ENCODE peak calls at places on chromosomes 4 and X, in eight cellular contexts. One of them, this sample, is unnamed.
A peak's percentile ranks its signal among the peaks of the same experiment; 100 is the strongest.

GRCh38 chr4:82774711-82775171 is 23.9 kb downstream of the SCD5 start:
- DNase-seq in activated B cell treated with CpG ODN at 0.5 μM for 24 hours: no peak
- DNase-seq in body of pancreas: no peak
- DNase-seq in NCI-H510A: no peak
- DNase-seq in choroid plexus epithelial cell: peak; percentile 12
- DNase-seq in heart left ventricle: no peak
- DNase-seq in activated CD4-positive, alpha-beta T cell treated with anti-CD3 and anti-CD28 coated beads, Interleukin-2, amount 50 U/mL, for 4 hours: no peak
- DNase-seq in activated T-cell treated with anti-CD3 and anti-CD28 coated beads, Interleukin-2, amount 50 U/mL, for 1 hour: no peak
- DNase-seq in this sample: no peak

GRCh38 chrX:135433531-135434257 is 11.9 kb downstream of the SMIM10L2A start:
- DNase-seq in heart left ventricle: no peak
- DNase-seq in activated B cell treated with CpG ODN at 0.5 μM for 24 hours: no peak
- DNase-seq in body of pancreas: no peak
- DNase-seq in choroid plexus epithelial cell: no peak
- DNase-seq in activated CD4-positive, alpha-beta T cell treated with anti-CD3 and anti-CD28 coated beads, Interleukin-2, amount 50 U/mL, for 4 hours: no peak
- DNase-seq in NCI-H510A: no peak
- DNase-seq in activated T-cell treated with anti-CD3 and anti-CD28 coated beads, Interleukin-2, amount 50 U/mL, for 1 hour: no peak
- DNase-seq in this sample: peak; percentile 23

GRCh38 chr4:112318239-112319142 is 21.3 kb downstream of the ALPK1 start:
- DNase-seq in activated CD4-positive, alpha-beta T cell treated with anti-CD3 and anti-CD28 coated beads, Interleukin-2, amount 50 U/mL, for 4 hours: no peak
- DNase-seq in NCI-H510A: no peak
- DNase-seq in body of pancreas: no peak
- DNase-seq in activated B cell treated with CpG ODN at 0.5 μM for 24 hours: no peak
- DNase-seq in heart left ventricle: no peak
- DNase-seq in activated T-cell treated with anti-CD3 and anti-CD28 coated beads, Interleukin-2, amount 50 U/mL, for 1 hour: no peak
- DNase-seq in choroid plexus epithelial cell: no peak
- DNase-seq in this sample: no peak

GRCh38 chrX:107542500-107542899 is 85.8 kb upstream of the PRPS1 start:
- DNase-seq in body of pancreas: peak; percentile 9
- DNase-seq in activated T-cell treated with anti-CD3 and anti-CD28 coated beads, Interleukin-2, amount 50 U/mL, for 1 hour: no peak
- DNase-seq in activated CD4-positive, alpha-beta T cell treated with anti-CD3 and anti-CD28 coated beads, Interleukin-2, amount 50 U/mL, for 4 hours: no peak
- DNase-seq in NCI-H510A: no peak
- DNase-seq in heart left ventricle: no peak
- DNase-seq in activated B cell treated with CpG ODN at 0.5 μM for 24 hours: no peak
- DNase-seq in choroid plexus epithelial cell: peak; percentile 46
- DNase-seq in this sample: no peak

GRCh38 chr4:179709961-179710624 is 2267.9 kb upstream of the AGA start:
- DNase-seq in NCI-H510A: peak; percentile 35
- DNase-seq in activated CD4-positive, alpha-beta T cell treated with anti-CD3 and anti-CD28 coated beads, Interleukin-2, amount 50 U/mL, for 4 hours: no peak
- DNase-seq in activated T-cell treated with anti-CD3 and anti-CD28 coated beads, Interleukin-2, amount 50 U/mL, for 1 hour: no peak
- DNase-seq in choroid plexus epithelial cell: no peak
- DNase-seq in activated B cell treated with CpG ODN at 0.5 μM for 24 hours: no peak
- DNase-seq in heart left ventricle: no peak
- DNase-seq in body of pancreas: no peak
- DNase-seq in this sample: no peak

GRCh38 chrX:63930140-63930539 is 145.1 kb upstream of the ARHGEF9 start:
- DNase-seq in NCI-H510A: no peak
- DNase-seq in heart left ventricle: no peak
- DNase-seq in activated CD4-positive, alpha-beta T cell treated with anti-CD3 and anti-CD28 coated beads, Interleukin-2, amount 50 U/mL, for 4 hours: no peak
- DNase-seq in activated T-cell treated with anti-CD3 and anti-CD28 coated beads, Interleukin-2, amount 50 U/mL, for 1 hour: no peak
- DNase-seq in activated B cell treated with CpG ODN at 0.5 μM for 24 hours: no peak
- DNase-seq in choroid plexus epithelial cell: peak; percentile 1
- DNase-seq in body of pancreas: peak; percentile 9
- DNase-seq in this sample: no peak

GRCh38 chr4:98166025-98166730 is 22.9 kb upstream of the STPG2 start:
- DNase-seq in activated T-cell treated with anti-CD3 and anti-CD28 coated beads, Interleukin-2, amount 50 U/mL, for 1 hour: no peak
- DNase-seq in choroid plexus epithelial cell: peak; percentile 4
- DNase-seq in NCI-H510A: no peak
- DNase-seq in activated CD4-positive, alpha-beta T cell treated with anti-CD3 and anti-CD28 coated beads, Interleukin-2, amount 50 U/mL, for 4 hours: no peak
- DNase-seq in activated B cell treated with CpG ODN at 0.5 μM for 24 hours: no peak
- DNase-seq in heart left ventricle: peak; percentile 62
- DNase-seq in body of pancreas: peak; percentile 71
- DNase-seq in this sample: no peak

GRCh38 chr4:40189997-40190396 is 6.8 kb upstream of the RHOH start:
- DNase-seq in activated CD4-positive, alpha-beta T cell treated with anti-CD3 and anti-CD28 coated beads, Interleukin-2, amount 50 U/mL, for 4 hours: no peak
- DNase-seq in body of pancreas: peak; percentile 63
- DNase-seq in activated T-cell treated with anti-CD3 and anti-CD28 coated beads, Interleukin-2, amount 50 U/mL, for 1 hour: no peak
- DNase-seq in activated B cell treated with CpG ODN at 0.5 μM for 24 hours: no peak
- DNase-seq in choroid plexus epithelial cell: no peak
- DNase-seq in heart left ventricle: no peak
- DNase-seq in NCI-H510A: peak; percentile 51
- DNase-seq in this sample: no peak

GRCh38 chr4:86640469-86640868 is 46.4 kb downstream of the PTPN13 start:
- DNase-seq in choroid plexus epithelial cell: no peak
- DNase-seq in activated T-cell treated with anti-CD3 and anti-CD28 coated beads, Interleukin-2, amount 50 U/mL, for 1 hour: no peak
- DNase-seq in body of pancreas: no peak
- DNase-seq in activated B cell treated with CpG ODN at 0.5 μM for 24 hours: no peak
- DNase-seq in activated CD4-positive, alpha-beta T cell treated with anti-CD3 and anti-CD28 coated beads, Interleukin-2, amount 50 U/mL, for 4 hours: no peak
- DNase-seq in heart left ventricle: no peak
- DNase-seq in NCI-H510A: no peak
- DNase-seq in this sample: no peak

GRCh38 chr4:106898621-106899230 is 137.4 kb downstream of the DKK2 start:
- DNase-seq in choroid plexus epithelial cell: peak; percentile 87
- DNase-seq in activated B cell treated with CpG ODN at 0.5 μM for 24 hours: no peak
- DNase-seq in body of pancreas: no peak
- DNase-seq in NCI-H510A: no peak
- DNase-seq in activated CD4-positive, alpha-beta T cell treated with anti-CD3 and anti-CD28 coated beads, Interleukin-2, amount 50 U/mL, for 4 hours: no peak
- DNase-seq in activated T-cell treated with anti-CD3 and anti-CD28 coated beads, Interleukin-2, amount 50 U/mL, for 1 hour: no peak
- DNase-seq in heart left ventricle: no peak
- DNase-seq in this sample: peak; percentile 28

GRCh38 chrX:42803320-42803719 is 25.4 kb upstream of the PPP1R2C start:
- DNase-seq in NCI-H510A: no peak
- DNase-seq in heart left ventricle: no peak
- DNase-seq in choroid plexus epithelial cell: peak; percentile 5
- DNase-seq in activated T-cell treated with anti-CD3 and anti-CD28 coated beads, Interleukin-2, amount 50 U/mL, for 1 hour: no peak
- DNase-seq in body of pancreas: no peak
- DNase-seq in activated B cell treated with CpG ODN at 0.5 μM for 24 hours: no peak
- DNase-seq in activated CD4-positive, alpha-beta T cell treated with anti-CD3 and anti-CD28 coated beads, Interleukin-2, amount 50 U/mL, for 4 hours: no peak
- DNase-seq in this sample: no peak

GRCh38 chrX:107996124-107996523 is 14.0 kb upstream of the TEX13B start:
- DNase-seq in NCI-H510A: no peak
- DNase-seq in heart left ventricle: no peak
- DNase-seq in body of pancreas: no peak
- DNase-seq in choroid plexus epithelial cell: no peak
- DNase-seq in activated B cell treated with CpG ODN at 0.5 μM for 24 hours: no peak
- DNase-seq in activated T-cell treated with anti-CD3 and anti-CD28 coated beads, Interleukin-2, amount 50 U/mL, for 1 hour: no peak
- DNase-seq in activated CD4-positive, alpha-beta T cell treated with anti-CD3 and anti-CD28 coated beads, Interleukin-2, amount 50 U/mL, for 4 hours: no peak
- DNase-seq in this sample: no peak

GRCh38 chr4:147916351-147916750 is 184.5 kb downstream of the ARHGAP10 start:
- DNase-seq in activated CD4-positive, alpha-beta T cell treated with anti-CD3 and anti-CD28 coated beads, Interleukin-2, amount 50 U/mL, for 4 hours: no peak
- DNase-seq in activated B cell treated with CpG ODN at 0.5 μM for 24 hours: no peak
- DNase-seq in body of pancreas: no peak
- DNase-seq in choroid plexus epithelial cell: no peak
- DNase-seq in NCI-H510A: no peak
- DNase-seq in activated T-cell treated with anti-CD3 and anti-CD28 coated beads, Interleukin-2, amount 50 U/mL, for 1 hour: no peak
- DNase-seq in heart left ventricle: no peak
- DNase-seq in this sample: no peak

GRCh38 chr4:99209671-99210070 is 9.4 kb downstream of the ADH6 start:
- DNase-seq in activated CD4-positive, alpha-beta T cell treated with anti-CD3 and anti-CD28 coated beads, Interleukin-2, amount 50 U/mL, for 4 hours: no peak
- DNase-seq in body of pancreas: no peak
- DNase-seq in choroid plexus epithelial cell: no peak
- DNase-seq in activated B cell treated with CpG ODN at 0.5 μM for 24 hours: no peak
- DNase-seq in NCI-H510A: no peak
- DNase-seq in activated T-cell treated with anti-CD3 and anti-CD28 coated beads, Interleukin-2, amount 50 U/mL, for 1 hour: no peak
- DNase-seq in heart left ventricle: no peak
- DNase-seq in this sample: no peak

GRCh38 chrX:77743720-77744119 is 42.3 kb downstream of the ATRX start:
- DNase-seq in choroid plexus epithelial cell: no peak
- DNase-seq in activated CD4-positive, alpha-beta T cell treated with anti-CD3 and anti-CD28 coated beads, Interleukin-2, amount 50 U/mL, for 4 hours: no peak
- DNase-seq in NCI-H510A: no peak
- DNase-seq in activated B cell treated with CpG ODN at 0.5 μM for 24 hours: no peak
- DNase-seq in body of pancreas: no peak
- DNase-seq in heart left ventricle: no peak
- DNase-seq in activated T-cell treated with anti-CD3 and anti-CD28 coated beads, Interleukin-2, amount 50 U/mL, for 1 hour: no peak
- DNase-seq in this sample: no peak

GRCh38 chrX:153560466-153560865 is 38.5 kb downstream of the CCNQ start:
- DNase-seq in activated B cell treated with CpG ODN at 0.5 μM for 24 hours: no peak
- DNase-seq in choroid plexus epithelial cell: no peak
- DNase-seq in activated T-cell treated with anti-CD3 and anti-CD28 coated beads, Interleukin-2, amount 50 U/mL, for 1 hour: no peak
- DNase-seq in activated CD4-positive, alpha-beta T cell treated with anti-CD3 and anti-CD28 coated beads, Interleukin-2, amount 50 U/mL, for 4 hours: no peak
- DNase-seq in NCI-H510A: no peak
- DNase-seq in body of pancreas: no peak
- DNase-seq in heart left ventricle: no peak
- DNase-seq in this sample: no peak

GRCh38 chr4:25862411-25863346 is at the start of gene SEL1L3:
- DNase-seq in body of pancreas: peak; percentile 70
- DNase-seq in NCI-H510A: no peak
- DNase-seq in choroid plexus epithelial cell: no peak
- DNase-seq in heart left ventricle: peak; percentile 72
- DNase-seq in activated B cell treated with CpG ODN at 0.5 μM for 24 hours: peak; percentile 68
- DNase-seq in activated CD4-positive, alpha-beta T cell treated with anti-CD3 and anti-CD28 coated beads, Interleukin-2, amount 50 U/mL, for 4 hours: peak; percentile 43
- DNase-seq in activated T-cell treated with anti-CD3 and anti-CD28 coated beads, Interleukin-2, amount 50 U/mL, for 1 hour: peak; percentile 67
- DNase-seq in this sample: peak; percentile 94

GRCh38 chrX:10146350-10146749 is 10.4 kb upstream of the CLCN4 start:
- DNase-seq in NCI-H510A: no peak
- DNase-seq in choroid plexus epithelial cell: no peak
- DNase-seq in activated T-cell treated with anti-CD3 and anti-CD28 coated beads, Interleukin-2, amount 50 U/mL, for 1 hour: no peak
- DNase-seq in activated B cell treated with CpG ODN at 0.5 μM for 24 hours: no peak
- DNase-seq in activated CD4-positive, alpha-beta T cell treated with anti-CD3 and anti-CD28 coated beads, Interleukin-2, amount 50 U/mL, for 4 hours: no peak
- DNase-seq in body of pancreas: no peak
- DNase-seq in heart left ventricle: no peak
- DNase-seq in this sample: no peak

GRCh38 chr4:185457136-185457535 is 14.4 kb downstream of the CCDC110 start:
- DNase-seq in activated CD4-positive, alpha-beta T cell treated with anti-CD3 and anti-CD28 coated beads, Interleukin-2, amount 50 U/mL, for 4 hours: no peak
- DNase-seq in choroid plexus epithelial cell: no peak
- DNase-seq in activated B cell treated with CpG ODN at 0.5 μM for 24 hours: no peak
- DNase-seq in NCI-H510A: no peak
- DNase-seq in heart left ventricle: no peak
- DNase-seq in body of pancreas: peak; percentile 61
- DNase-seq in activated T-cell treated with anti-CD3 and anti-CD28 coated beads, Interleukin-2, amount 50 U/mL, for 1 hour: no peak
- DNase-seq in this sample: no peak

GRCh38 chr4:94410678-94411206 is 41.0 kb upstream of the PDLIM5 start:
- DNase-seq in activated B cell treated with CpG ODN at 0.5 μM for 24 hours: no peak
- DNase-seq in activated T-cell treated with anti-CD3 and anti-CD28 coated beads, Interleukin-2, amount 50 U/mL, for 1 hour: no peak
- DNase-seq in activated CD4-positive, alpha-beta T cell treated with anti-CD3 and anti-CD28 coated beads, Interleukin-2, amount 50 U/mL, for 4 hours: no peak
- DNase-seq in choroid plexus epithelial cell: peak; percentile 50
- DNase-seq in heart left ventricle: peak; percentile 71
- DNase-seq in body of pancreas: peak; percentile 3
- DNase-seq in NCI-H510A: peak; percentile 42
- DNase-seq in this sample: peak; percentile 31

GRCh38 chr4:7811536-7812190 is 128.0 kb downstream of the AFAP1 start:
- DNase-seq in activated B cell treated with CpG ODN at 0.5 μM for 24 hours: no peak
- DNase-seq in heart left ventricle: peak; percentile 83
- DNase-seq in body of pancreas: peak; percentile 31
- DNase-seq in NCI-H510A: no peak
- DNase-seq in choroid plexus epithelial cell: no peak
- DNase-seq in activated CD4-positive, alpha-beta T cell treated with anti-CD3 and anti-CD28 coated beads, Interleukin-2, amount 50 U/mL, for 4 hours: no peak
- DNase-seq in activated T-cell treated with anti-CD3 and anti-CD28 coated beads, Interleukin-2, amount 50 U/mL, for 1 hour: no peak
- DNase-seq in this sample: peak; percentile 50

GRCh38 chr4:110344165-110344564 is 131.8 kb upstream of the ENPEP start:
- DNase-seq in activated T-cell treated with anti-CD3 and anti-CD28 coated beads, Interleukin-2, amount 50 U/mL, for 1 hour: no peak
- DNase-seq in activated CD4-positive, alpha-beta T cell treated with anti-CD3 and anti-CD28 coated beads, Interleukin-2, amount 50 U/mL, for 4 hours: no peak
- DNase-seq in heart left ventricle: no peak
- DNase-seq in activated B cell treated with CpG ODN at 0.5 μM for 24 hours: no peak
- DNase-seq in body of pancreas: no peak
- DNase-seq in choroid plexus epithelial cell: peak; percentile 68
- DNase-seq in NCI-H510A: no peak
- DNase-seq in this sample: no peak

GRCh38 chr4:17771284-17771908 is 10.0 kb downstream of the FAM184B start:
- DNase-seq in activated T-cell treated with anti-CD3 and anti-CD28 coated beads, Interleukin-2, amount 50 U/mL, for 1 hour: no peak
- DNase-seq in NCI-H510A: peak; percentile 50
- DNase-seq in activated CD4-positive, alpha-beta T cell treated with anti-CD3 and anti-CD28 coated beads, Interleukin-2, amount 50 U/mL, for 4 hours: no peak
- DNase-seq in choroid plexus epithelial cell: no peak
- DNase-seq in body of pancreas: no peak
- DNase-seq in heart left ventricle: no peak
- DNase-seq in activated B cell treated with CpG ODN at 0.5 μM for 24 hours: no peak
- DNase-seq in this sample: no peak

GRCh38 chr4:127479031-127479622 is 153.6 kb upstream of the INTU start:
- DNase-seq in activated T-cell treated with anti-CD3 and anti-CD28 coated beads, Interleukin-2, amount 50 U/mL, for 1 hour: no peak
- DNase-seq in body of pancreas: no peak
- DNase-seq in NCI-H510A: no peak
- DNase-seq in heart left ventricle: no peak
- DNase-seq in activated B cell treated with CpG ODN at 0.5 μM for 24 hours: no peak
- DNase-seq in choroid plexus epithelial cell: peak; percentile 70
- DNase-seq in activated CD4-positive, alpha-beta T cell treated with anti-CD3 and anti-CD28 coated beads, Interleukin-2, amount 50 U/mL, for 4 hours: no peak
- DNase-seq in this sample: no peak

GRCh38 chr4:30802622-30803323 is 82.6 kb downstream of the PCDH7 start:
- DNase-seq in activated T-cell treated with anti-CD3 and anti-CD28 coated beads, Interleukin-2, amount 50 U/mL, for 1 hour: no peak
- DNase-seq in activated CD4-positive, alpha-beta T cell treated with anti-CD3 and anti-CD28 coated beads, Interleukin-2, amount 50 U/mL, for 4 hours: no peak
- DNase-seq in activated B cell treated with CpG ODN at 0.5 μM for 24 hours: no peak
- DNase-seq in NCI-H510A: no peak
- DNase-seq in heart left ventricle: no peak
- DNase-seq in choroid plexus epithelial cell: no peak
- DNase-seq in body of pancreas: no peak
- DNase-seq in this sample: no peak

GRCh38 chrX:136310411-136310810 is 9.6 kb downstream of the ADGRG4 start:
- DNase-seq in activated CD4-positive, alpha-beta T cell treated with anti-CD3 and anti-CD28 coated beads, Interleukin-2, amount 50 U/mL, for 4 hours: no peak
- DNase-seq in body of pancreas: no peak
- DNase-seq in NCI-H510A: no peak
- DNase-seq in activated T-cell treated with anti-CD3 and anti-CD28 coated beads, Interleukin-2, amount 50 U/mL, for 1 hour: no peak
- DNase-seq in choroid plexus epithelial cell: peak; percentile 47
- DNase-seq in heart left ventricle: no peak
- DNase-seq in activated B cell treated with CpG ODN at 0.5 μM for 24 hours: no peak
- DNase-seq in this sample: no peak

GRCh38 chrX:41720125-41720780 is 3.7 kb upstream of the GPR82 start:
- DNase-seq in NCI-H510A: no peak
- DNase-seq in activated B cell treated with CpG ODN at 0.5 μM for 24 hours: peak; percentile 16
- DNase-seq in body of pancreas: no peak
- DNase-seq in activated CD4-positive, alpha-beta T cell treated with anti-CD3 and anti-CD28 coated beads, Interleukin-2, amount 50 U/mL, for 4 hours: peak; percentile 7
- DNase-seq in choroid plexus epithelial cell: peak; percentile 58
- DNase-seq in activated T-cell treated with anti-CD3 and anti-CD28 coated beads, Interleukin-2, amount 50 U/mL, for 1 hour: peak; percentile 28
- DNase-seq in heart left ventricle: no peak
- DNase-seq in this sample: no peak

GRCh38 chr4:48858130-48858529 is 27.2 kb downstream of the OCIAD1 start:
- DNase-seq in body of pancreas: no peak
- DNase-seq in activated B cell treated with CpG ODN at 0.5 μM for 24 hours: no peak
- DNase-seq in heart left ventricle: no peak
- DNase-seq in activated CD4-positive, alpha-beta T cell treated with anti-CD3 and anti-CD28 coated beads, Interleukin-2, amount 50 U/mL, for 4 hours: no peak
- DNase-seq in choroid plexus epithelial cell: peak; percentile 75
- DNase-seq in NCI-H510A: no peak
- DNase-seq in activated T-cell treated with anti-CD3 and anti-CD28 coated beads, Interleukin-2, amount 50 U/mL, for 1 hour: no peak
- DNase-seq in this sample: no peak

GRCh38 chrX:120790118-120790517 is 85.5 kb downstream of the CT47B1 start:
- DNase-seq in heart left ventricle: no peak
- DNase-seq in activated B cell treated with CpG ODN at 0.5 μM for 24 hours: no peak
- DNase-seq in choroid plexus epithelial cell: peak; percentile 86
- DNase-seq in NCI-H510A: peak; percentile 4
- DNase-seq in activated CD4-positive, alpha-beta T cell treated with anti-CD3 and anti-CD28 coated beads, Interleukin-2, amount 50 U/mL, for 4 hours: no peak
- DNase-seq in activated T-cell treated with anti-CD3 and anti-CD28 coated beads, Interleukin-2, amount 50 U/mL, for 1 hour: no peak
- DNase-seq in body of pancreas: peak; percentile 47
- DNase-seq in this sample: no peak

GRCh38 chr4:21451032-21451431 is 497.5 kb downstream of the KCNIP4 start:
- DNase-seq in activated CD4-positive, alpha-beta T cell treated with anti-CD3 and anti-CD28 coated beads, Interleukin-2, amount 50 U/mL, for 4 hours: no peak
- DNase-seq in heart left ventricle: no peak
- DNase-seq in body of pancreas: no peak
- DNase-seq in activated T-cell treated with anti-CD3 and anti-CD28 coated beads, Interleukin-2, amount 50 U/mL, for 1 hour: no peak
- DNase-seq in choroid plexus epithelial cell: peak; percentile 89
- DNase-seq in activated B cell treated with CpG ODN at 0.5 μM for 24 hours: no peak
- DNase-seq in NCI-H510A: no peak
- DNase-seq in this sample: no peak

GRCh38 chr4:4670869-4671268 is 129.0 kb upstream of the STX18 start:
- DNase-seq in activated B cell treated with CpG ODN at 0.5 μM for 24 hours: no peak
- DNase-seq in activated CD4-positive, alpha-beta T cell treated with anti-CD3 and anti-CD28 coated beads, Interleukin-2, amount 50 U/mL, for 4 hours: no peak
- DNase-seq in NCI-H510A: no peak
- DNase-seq in activated T-cell treated with anti-CD3 and anti-CD28 coated beads, Interleukin-2, amount 50 U/mL, for 1 hour: no peak
- DNase-seq in heart left ventricle: no peak
- DNase-seq in body of pancreas: no peak
- DNase-seq in choroid plexus epithelial cell: no peak
- DNase-seq in this sample: no peak

GRCh38 chr4:72112514-72113156 is 80.8 kb downstream of the NPFFR2 start:
- DNase-seq in activated T-cell treated with anti-CD3 and anti-CD28 coated beads, Interleukin-2, amount 50 U/mL, for 1 hour: no peak
- DNase-seq in heart left ventricle: no peak
- DNase-seq in activated B cell treated with CpG ODN at 0.5 μM for 24 hours: no peak
- DNase-seq in body of pancreas: peak; percentile 3
- DNase-seq in NCI-H510A: no peak
- DNase-seq in choroid plexus epithelial cell: peak; percentile 31
- DNase-seq in activated CD4-positive, alpha-beta T cell treated with anti-CD3 and anti-CD28 coated beads, Interleukin-2, amount 50 U/mL, for 4 hours: no peak
- DNase-seq in this sample: no peak

GRCh38 chr4:120317713-120318112 is 251.1 kb upstream of the MAD2L1 start:
- DNase-seq in activated T-cell treated with anti-CD3 and anti-CD28 coated beads, Interleukin-2, amount 50 U/mL, for 1 hour: no peak
- DNase-seq in activated CD4-positive, alpha-beta T cell treated with anti-CD3 and anti-CD28 coated beads, Interleukin-2, amount 50 U/mL, for 4 hours: no peak
- DNase-seq in activated B cell treated with CpG ODN at 0.5 μM for 24 hours: no peak
- DNase-seq in heart left ventricle: no peak
- DNase-seq in NCI-H510A: no peak
- DNase-seq in choroid plexus epithelial cell: no peak
- DNase-seq in body of pancreas: no peak
- DNase-seq in this sample: no peak

This sample was measured in upper lobe of left lung.